ENCODE peak calls at places on chromosomes 2 and 18, in five cellular contexts. One of them, this sample, is unnamed. For H3K9me3, the result is how much of the 10 kb centered on the place peaks cover.

GRCh38 chr2:124610141-124610540 is 585.1 kb downstream of the CNTNAP5 start:
- DNase-seq in body of pancreas: no peak
- DNase-seq in right cardiac atrium: no peak
- DNase-seq in cardiac muscle cell: no peak
- DNase-seq in WERI-Rb-1: no peak
- DNase-seq in this sample: no peak

GRCh38 chr2:76446872-76447271 is 736.2 kb upstream of the GCFC2 start:
- DNase-seq in WERI-Rb-1: no peak
- DNase-seq in cardiac muscle cell: no peak
- DNase-seq in body of pancreas: no peak
- DNase-seq in right cardiac atrium: no peak
- DNase-seq in this sample: no peak

GRCh38 chr18:70322385-70322784 is 33.5 kb downstream of the SOCS6 start:
- DNase-seq in right cardiac atrium: no peak
- DNase-seq in cardiac muscle cell: no peak
- DNase-seq in WERI-Rb-1: no peak
- DNase-seq in body of pancreas: no peak
- DNase-seq in this sample: no peak

GRCh38 chr2:196277002-196277401 is 105.6 kb upstream of the STK17B start:
- DNase-seq in right cardiac atrium: no peak
- DNase-seq in WERI-Rb-1: no peak
- DNase-seq in body of pancreas: no peak
- DNase-seq in cardiac muscle cell: peak
- DNase-seq in this sample: peak

GRCh38 chr18:68940754-68941153 is 142.9 kb downstream of the CCDC102B start:
- DNase-seq in cardiac muscle cell: no peak
- DNase-seq in WERI-Rb-1: no peak
- DNase-seq in body of pancreas: no peak
- DNase-seq in right cardiac atrium: no peak
- DNase-seq in this sample: no peak

GRCh38 chr2:113720167-113720566 is 36.3 kb downstream of the SLC35F5 start:
- DNase-seq in body of pancreas: no peak
- DNase-seq in cardiac muscle cell: peak
- DNase-seq in right cardiac atrium: no peak
- DNase-seq in WERI-Rb-1: no peak
- DNase-seq in this sample: peak

GRCh38 chr2:27549303-27549702 is 33.5 kb upstream of the ZNF512 start:
- DNase-seq in WERI-Rb-1: no peak
- DNase-seq in cardiac muscle cell: no peak
- DNase-seq in body of pancreas: no peak
- DNase-seq in right cardiac atrium: no peak
- DNase-seq in this sample: no peak

GRCh38 chr2:174836345-174836999 is 72.2 kb upstream of the CHRNA1 start:
- DNase-seq in right cardiac atrium: no peak
- DNase-seq in cardiac muscle cell: peak
- DNase-seq in body of pancreas: no peak
- DNase-seq in WERI-Rb-1: no peak
- DNase-seq in this sample: no peak

GRCh38 chr2:38572167-38572566 is 30.6 kb downstream of the HNRNPLL start:
- DNase-seq in body of pancreas: no peak
- DNase-seq in cardiac muscle cell: peak
- DNase-seq in right cardiac atrium: no peak
- DNase-seq in WERI-Rb-1: no peak
- DNase-seq in this sample: peak

GRCh38 chr2:154455201-154455600 is 243.3 kb upstream of the KCNJ3 start:
- DNase-seq in body of pancreas: no peak
- DNase-seq in WERI-Rb-1: no peak
- DNase-seq in right cardiac atrium: no peak
- DNase-seq in cardiac muscle cell: peak
- DNase-seq in this sample: peak

GRCh38 chr2:162013514-162014205 is 60.4 kb downstream of the DPP4 start:
- DNase-seq in cardiac muscle cell: no peak
- DNase-seq in WERI-Rb-1: no peak
- DNase-seq in body of pancreas: no peak
- DNase-seq in right cardiac atrium: no peak
- DNase-seq in this sample: peak

GRCh38 chr2:111624401-111625156 is 259.4 kb downstream of the ANAPC1 start:
- DNase-seq in WERI-Rb-1: no peak
- DNase-seq in right cardiac atrium: no peak
- DNase-seq in body of pancreas: no peak
- DNase-seq in cardiac muscle cell: peak
- DNase-seq in this sample: peak

GRCh38 chr2:197931661-197932312 is 127.4 kb downstream of the PLCL1 start:
- DNase-seq in right cardiac atrium: no peak
- DNase-seq in cardiac muscle cell: no peak
- DNase-seq in body of pancreas: no peak
- DNase-seq in WERI-Rb-1: no peak
- DNase-seq in this sample: no peak

GRCh38 chr2:88658890-88659881 is 31.9 kb upstream of the EIF2AK3 start:
- DNase-seq in right cardiac atrium: no peak
- DNase-seq in cardiac muscle cell: peak
- DNase-seq in WERI-Rb-1: no peak
- DNase-seq in body of pancreas: no peak
- DNase-seq in this sample: no peak

GRCh38 chr2:29475446-29476006 is 360.3 kb downstream of the CLIP4 start:
- DNase-seq in WERI-Rb-1: no peak
- DNase-seq in right cardiac atrium: no peak
- DNase-seq in body of pancreas: no peak
- DNase-seq in cardiac muscle cell: no peak
- DNase-seq in this sample: no peak

GRCh38 chr2:29296585-29296984 is 181.4 kb downstream of the CLIP4 start:
- DNase-seq in right cardiac atrium: no peak
- DNase-seq in WERI-Rb-1: no peak
- DNase-seq in cardiac muscle cell: no peak
- DNase-seq in body of pancreas: no peak
- DNase-seq in this sample: no peak

GRCh38 chr2:178306351-178307073 is 112.2 kb downstream of the OSBPL6 start:
- DNase-seq in WERI-Rb-1: peak
- DNase-seq in cardiac muscle cell: peak
- DNase-seq in right cardiac atrium: peak
- DNase-seq in body of pancreas: peak
- DNase-seq in this sample: peak

GRCh38 chr2:20198001-20198400 is 26.9 kb downstream of the SDC1 start:
- DNase-seq in cardiac muscle cell: no peak
- DNase-seq in body of pancreas: no peak
- DNase-seq in right cardiac atrium: peak
- DNase-seq in WERI-Rb-1: no peak
- DNase-seq in this sample: no peak

GRCh38 chr2:86035883-86036789 is 69.5 kb downstream of the POLR1A start:
- DNase-seq in right cardiac atrium: peak
- DNase-seq in cardiac muscle cell: peak
- DNase-seq in body of pancreas: peak
- DNase-seq in WERI-Rb-1: no peak
- DNase-seq in this sample: peak

GRCh38 chr2:105725388-105725787 is 19.3 kb upstream of the NCK2 start:
- DNase-seq in WERI-Rb-1: no peak
- DNase-seq in cardiac muscle cell: no peak
- DNase-seq in body of pancreas: no peak
- DNase-seq in right cardiac atrium: no peak
- DNase-seq in this sample: no peak

GRCh38 chr2:139386401-139386800 is 606.2 kb upstream of the NXPH2 start:
- DNase-seq in WERI-Rb-1: no peak
- DNase-seq in right cardiac atrium: no peak
- DNase-seq in body of pancreas: no peak
- DNase-seq in cardiac muscle cell: no peak
- DNase-seq in this sample: no peak

GRCh38 chr2:145729993-145730770 is 1210.3 kb upstream of the ZEB2 start:
- DNase-seq in WERI-Rb-1: no peak
- DNase-seq in cardiac muscle cell: no peak
- DNase-seq in body of pancreas: no peak
- DNase-seq in right cardiac atrium: no peak
- DNase-seq in this sample: no peak

GRCh38 chr2:174670446-174670845 is 72.8 kb upstream of the WIPF1 start:
- DNase-seq in WERI-Rb-1: no peak
- DNase-seq in right cardiac atrium: no peak
- DNase-seq in cardiac muscle cell: peak
- DNase-seq in body of pancreas: no peak
- DNase-seq in this sample: no peak

GRCh38 chr2:188629890-188630483 is 338.3 kb downstream of the GULP1 start:
- DNase-seq in body of pancreas: no peak
- DNase-seq in cardiac muscle cell: peak
- DNase-seq in right cardiac atrium: no peak
- DNase-seq in WERI-Rb-1: no peak
- DNase-seq in this sample: peak

GRCh38 chr2:151315381-151315903 is 26.0 kb upstream of the NMI start:
- DNase-seq in right cardiac atrium: peak
- DNase-seq in body of pancreas: no peak
- DNase-seq in WERI-Rb-1: peak
- DNase-seq in cardiac muscle cell: peak
- DNase-seq in this sample: peak

GRCh38 chr2:118124293-118124891 is 36.1 kb downstream of the INSIG2 start:
- DNase-seq in WERI-Rb-1: no peak
- DNase-seq in right cardiac atrium: no peak
- DNase-seq in cardiac muscle cell: no peak
- DNase-seq in body of pancreas: no peak
- DNase-seq in this sample: no peak

GRCh38 chr2:203534486-203535077 is 519 bp downstream of the RAPH1 start:
- DNase-seq in body of pancreas: no peak
- DNase-seq in WERI-Rb-1: no peak
- DNase-seq in right cardiac atrium: peak
- DNase-seq in cardiac muscle cell: peak
- DNase-seq in this sample: peak

GRCh38 chr2:16194096-16194390 is 253.7 kb downstream of the MYCN start:
- DNase-seq in WERI-Rb-1: no peak
- DNase-seq in body of pancreas: no peak
- DNase-seq in right cardiac atrium: no peak
- DNase-seq in cardiac muscle cell: no peak
- DNase-seq in this sample: no peak
- H3K9me3 ChIP-seq in WERI-Rb-1: under half
- H3K9me3 ChIP-seq in body of pancreas: under half
- H3K9me3 ChIP-seq in right cardiac atrium: under half
- H3K9me3 ChIP-seq in cardiac muscle cell: under half
- H3K9me3 ChIP-seq in this sample: under half

GRCh38 chr2:56011624-56012023 is 88.0 kb upstream of the EFEMP1 start:
- DNase-seq in right cardiac atrium: no peak
- DNase-seq in cardiac muscle cell: no peak
- DNase-seq in body of pancreas: no peak
- DNase-seq in WERI-Rb-1: no peak
- DNase-seq in this sample: no peak

GRCh38 chr2:56015631-56016251 is 92.2 kb upstream of the EFEMP1 start:
- DNase-seq in right cardiac atrium: no peak
- DNase-seq in WERI-Rb-1: peak
- DNase-seq in cardiac muscle cell: no peak
- DNase-seq in body of pancreas: no peak
- DNase-seq in this sample: no peak

GRCh38 chr2:56013475-56013874 is 89.9 kb upstream of the EFEMP1 start:
- DNase-seq in right cardiac atrium: no peak
- DNase-seq in cardiac muscle cell: no peak
- DNase-seq in WERI-Rb-1: no peak
- DNase-seq in body of pancreas: no peak
- DNase-seq in this sample: no peak

GRCh38 chr2:56012216-56012615 is 88.6 kb upstream of the EFEMP1 start:
- DNase-seq in right cardiac atrium: no peak
- DNase-seq in body of pancreas: no peak
- DNase-seq in cardiac muscle cell: no peak
- DNase-seq in WERI-Rb-1: no peak
- DNase-seq in this sample: no peak

DNA sequence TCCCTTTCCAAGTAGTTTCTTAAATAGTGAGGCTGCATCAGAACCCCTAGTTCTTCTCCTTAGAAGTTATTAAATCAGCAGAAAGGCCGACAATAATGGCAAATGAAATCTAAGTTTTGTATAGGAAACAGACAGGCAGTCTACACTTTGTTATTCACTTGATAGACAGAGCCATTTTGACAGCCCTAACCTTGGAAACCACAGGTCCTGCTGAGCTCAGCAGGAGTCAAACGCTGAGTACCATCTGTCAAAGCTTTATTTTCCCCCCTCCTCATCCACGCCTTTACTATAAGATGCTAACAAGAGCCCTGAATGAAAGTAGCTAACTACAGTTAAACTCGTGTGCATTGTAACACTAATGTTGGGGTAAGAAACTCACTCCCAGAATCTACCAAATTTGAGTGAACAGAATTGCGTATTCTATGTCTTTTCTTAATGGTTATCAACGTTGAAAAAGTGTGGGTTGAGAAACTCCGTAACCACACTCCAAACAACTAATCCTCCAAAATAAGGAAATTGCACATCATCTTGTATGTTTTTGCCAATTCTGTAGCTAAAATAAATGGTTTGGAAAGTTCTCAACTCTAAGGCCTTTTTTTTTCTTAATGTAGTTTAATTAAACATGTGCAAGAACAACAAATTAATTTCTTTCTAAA is 90.6 kb upstream of the EFEMP1 start:
- DNase-seq in cardiac muscle cell: peak
- DNase-seq in right cardiac atrium: no peak
- DNase-seq in body of pancreas: no peak
- DNase-seq in WERI-Rb-1: peak
- DNase-seq in this sample: peak
- H3K4me3 ChIP-seq in cardiac muscle cell: no peak
- H3K4me3 ChIP-seq in right cardiac atrium: no peak
- H3K4me3 ChIP-seq in body of pancreas: no peak
- H3K4me3 ChIP-seq in WERI-Rb-1: peak
- H3K4me3 ChIP-seq in this sample: no peak

DNA sequence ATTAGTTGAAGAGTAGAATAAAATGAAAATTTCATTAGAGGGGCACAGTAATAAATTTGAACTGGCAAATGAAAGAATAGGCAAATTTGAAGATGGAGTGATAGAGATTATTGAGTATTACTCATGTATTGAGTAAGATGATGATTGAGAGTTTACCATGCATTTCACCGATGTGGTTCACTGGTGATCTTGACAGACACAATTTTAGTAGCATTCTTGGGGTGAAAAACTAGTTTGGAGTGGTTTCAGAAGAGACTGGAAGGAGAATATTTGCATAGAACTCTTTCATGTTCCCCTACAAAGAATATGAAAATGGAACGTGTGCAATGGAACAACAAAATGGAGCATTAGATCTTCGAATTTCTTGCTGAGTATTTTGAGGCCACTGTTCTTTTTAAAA is 121.4 kb downstream of the ASXL3 start:
- DNase-seq in right cardiac atrium: no peak
- DNase-seq in body of pancreas: no peak
- DNase-seq in cardiac muscle cell: no peak
- DNase-seq in WERI-Rb-1: no peak
- DNase-seq in this sample: no peak
- H3K27ac ChIP-seq in right cardiac atrium: no peak
- H3K27ac ChIP-seq in body of pancreas: no peak
- H3K27ac ChIP-seq in cardiac muscle cell: no peak
- H3K27ac ChIP-seq in WERI-Rb-1: no peak
- H3K27ac ChIP-seq in this sample: no peak

GRCh38 chr2:231924889-231925275 is 1.3 kb downstream of the NPPC start:
- DNase-seq in cardiac muscle cell: no peak
- DNase-seq in right cardiac atrium: no peak
- DNase-seq in WERI-Rb-1: peak
- DNase-seq in body of pancreas: no peak
- DNase-seq in this sample: no peak

GRCh38 chr2:231920795-231921194 is 5.4 kb downstream of the NPPC start:
- DNase-seq in body of pancreas: no peak
- DNase-seq in WERI-Rb-1: no peak
- DNase-seq in cardiac muscle cell: no peak
- DNase-seq in right cardiac atrium: no peak
- DNase-seq in this sample: no peak

GRCh38 chr2:231923951-231924888 is 2.0 kb downstream of the NPPC start:
- DNase-seq in cardiac muscle cell: no peak
- DNase-seq in WERI-Rb-1: no peak
- DNase-seq in right cardiac atrium: no peak
- DNase-seq in body of pancreas: no peak
- DNase-seq in this sample: no peak

GRCh38 chr2:231922311-231922710 is 3.9 kb downstream of the NPPC start:
- DNase-seq in right cardiac atrium: no peak
- DNase-seq in WERI-Rb-1: no peak
- DNase-seq in cardiac muscle cell: no peak
- DNase-seq in body of pancreas: no peak
- DNase-seq in this sample: no peak

GRCh38 chr2:231922945-231923344 is 3.3 kb downstream of the NPPC start:
- DNase-seq in WERI-Rb-1: no peak
- DNase-seq in body of pancreas: no peak
- DNase-seq in right cardiac atrium: no peak
- DNase-seq in cardiac muscle cell: no peak
- DNase-seq in this sample: no peak
- H3K9me3 ChIP-seq in WERI-Rb-1: under half
- H3K9me3 ChIP-seq in body of pancreas: under half
- H3K9me3 ChIP-seq in right cardiac atrium: under half
- H3K9me3 ChIP-seq in cardiac muscle cell: under half
- H3K9me3 ChIP-seq in this sample: under half